ENCODE peak calls at places on chromosomes 1 and 21, in nine cellular contexts. G, Z, Q, R, I, Y, P, K and T are unnamed samples.

GRCh38 chr1:61142726-61143500 is 60.6 kb downstream of the NFIA start:
- DNase-seq in K (no peak), Y (no peak), Z (no peak), I (no peak), P (no peak), R (no peak), Q (no peak), G (no peak), T (no peak)

GRCh38 chr21:34642211-34643075 is 26.4 kb upstream of the CLIC6 start:
- DNase-seq in Z (no peak), K (no peak), R (no peak), Y (no peak), P (no peak), I (no peak), Q (peak; percentile 72), G (no peak), T (no peak)

GRCh38 chr1:16366722-16367257 is at the start of gene SZRD1:
- DNase-seq in Q (peak; percentile 98), Z (peak; percentile 97), R (peak; percentile 99), I (peak; percentile 98), P (peak; percentile 95), Y (peak; percentile 93), G (peak; percentile 97), K (peak; percentile 95), T (peak; percentile 94)

GRCh38 chr21:15415541-15416261 is 314.1 kb upstream of the USP25 start:
- DNase-seq in I (no peak), K (no peak), P (no peak), Y (no peak), Z (peak; percentile 6), R (no peak), G (no peak), Q (no peak), T (no peak)

GRCh38 chr1:165871311-165872067 is 44.1 kb downstream of the UCK2 start:
- DNase-seq in P (peak; percentile 55), Q (peak; percentile 85), G (no peak), Y (peak; percentile 12), Z (peak; percentile 55), I (no peak), K (peak; percentile 26), R (no peak), T (peak; percentile 25)

GRCh38 chr1:35112668-35113067 is 33.5 kb downstream of the ZMYM1 start:
- DNase-seq in G (no peak), Q (no peak), P (no peak), K (no peak), Y (no peak), I (no peak), R (no peak), Z (no peak), T (no peak)

GRCh38 chr21:14979264-14979663 is 85.5 kb downstream of the NRIP1 start:
- DNase-seq in I (no peak), Y (no peak), P (no peak), K (no peak), G (no peak), R (no peak), Z (no peak), Q (no peak), T (no peak)

GRCh38 chr1:2610036-2610720 is 22.6 kb downstream of the MMEL1 start:
- DNase-seq in Y (peak; percentile 5), R (no peak), P (peak; percentile 11), I (no peak), Z (no peak), Q (no peak), G (peak; percentile 58), K (no peak), T (no peak)

GRCh38 chr1:36157115-36157903 is 1.3 kb downstream of the MAP7D1 start:
- DNase-seq in G (peak; percentile 79), R (peak; percentile 50), P (no peak), Z (no peak), Q (no peak), I (no peak), Y (no peak), K (no peak), T (no peak)

GRCh38 chr1:247370786-247371732 is 39.4 kb upstream of the ZNF496 start:
- DNase-seq in Z (no peak), P (no peak), Q (no peak), G (no peak), K (no peak), R (no peak), Y (no peak), I (no peak), T (no peak)

GRCh38 chr1:111448918-111449702 is at the start of the genes ATP5PB and WDR77:
- DNase-seq in Q (peak; percentile 99), K (peak; percentile 86), Z (peak; percentile 97), Y (peak; percentile 87), G (peak; percentile 95), R (peak; percentile 96), I (peak; percentile 98), P (peak; percentile 91), T (peak; percentile 98)

GRCh38 chr1:22217811-22218460 is 75.0 kb upstream of the WNT4 start:
- DNase-seq in Q (no peak), G (no peak), P (no peak), K (no peak), Y (no peak), Z (no peak), R (no peak), I (no peak), T (no peak)

GRCh38 chr1:150106331-150106730 is 38.8 kb downstream of the VPS45 start:
- DNase-seq in P (no peak), Z (no peak), G (no peak), I (no peak), K (peak; percentile 9), Y (no peak), R (no peak), Q (no peak), T (no peak)

GRCh38 chr1:31744165-31744888 is 19.8 kb downstream of the ADGRB2 start:
- DNase-seq in Q (no peak), P (no peak), G (no peak), K (no peak), Z (no peak), R (no peak), I (no peak), Y (no peak), T (no peak)

GRCh38 chr1:183103141-183103540 is 79.9 kb downstream of the LAMC1 start:
- DNase-seq in I (no peak), Y (no peak), G (no peak), K (no peak), Q (no peak), P (no peak), R (no peak), Z (no peak), T (peak; percentile 90)